ENCODE peak calls at places on chromosome 13, in six cellular contexts. O, I, T, G, Z and M are unnamed samples.

GRCh38 chr13:20190481-20191310 is 2.0 kb downstream of the GJB2 start:
- DNase-seq in O (no peak), Z (no peak), I (peak), G (no peak), T (peak), M (no peak)

GRCh38 chr13:112072531-112073244 is 5.7 kb downstream of the SOX1 start:
- DNase-seq in G (no peak), T (no peak), Z (no peak), O (peak), I (no peak), M (no peak)

GRCh38 chr13:27355894-27356293 is 68.5 kb upstream of the GTF3A start:
- DNase-seq in I (no peak), G (no peak), T (no peak), Z (no peak), O (no peak), M (no peak)

GRCh38 chr13:20160346-20161274 is at the start of gene GJA3:
- DNase-seq in T (no peak), O (peak), I (peak), Z (no peak), G (peak), M (peak)

GRCh38 chr13:45592758-45593157 is 22.8 kb downstream of the ERICH6B start:
- DNase-seq in I (no peak), G (no peak), T (no peak), Z (no peak), O (no peak), M (no peak)

GRCh38 chr13:20672772-20673171 is 30.7 kb upstream of the IL17D start:
- DNase-seq in T (no peak), Z (peak), O (no peak), I (peak), G (no peak), M (no peak)

GRCh38 chr13:106401081-106401480 is 134.4 kb downstream of the EFNB2 start:
- DNase-seq in G (no peak), Z (no peak), I (no peak), O (no peak), T (no peak), M (no peak)

GRCh38 chr13:26513931-26514330 is 43.6 kb upstream of the WASF3 start:
- DNase-seq in G (no peak), T (no peak), Z (no peak), I (no peak), O (no peak), M (no peak)

GRCh38 chr13:90154311-90154960 is 1193.1 kb upstream of the MIR17HG start:
- DNase-seq in O (no peak), I (no peak), G (no peak), T (no peak), Z (no peak), M (no peak)

GRCh38 chr13:24727731-24728601 is 36.0 kb upstream of the RNF17 start:
- DNase-seq in I (peak), T (peak), G (peak), Z (peak), O (peak), M (peak)

GRCh38 chr13:75316427-75316826 is 165.5 kb downstream of the TBC1D4 start:
- DNase-seq in T (no peak), I (peak), Z (no peak), G (no peak), O (no peak), M (no peak)

GRCh38 chr13:33487575-33488243 is 202.2 kb upstream of the STARD13 start:
- DNase-seq in G (peak), T (peak), Z (no peak), I (peak), O (no peak), M (no peak)

GRCh38 chr13:33761744-33762143 is 56.2 kb upstream of the RFC3 start:
- DNase-seq in O (no peak), G (no peak), Z (peak), I (no peak), T (peak), M (no peak)

GRCh38 chr13:62483774-62484173 is 1068.1 kb upstream of the PCDH20 start:
- DNase-seq in G (no peak), Z (no peak), T (peak), I (peak), O (no peak), M (no peak)

DNA sequence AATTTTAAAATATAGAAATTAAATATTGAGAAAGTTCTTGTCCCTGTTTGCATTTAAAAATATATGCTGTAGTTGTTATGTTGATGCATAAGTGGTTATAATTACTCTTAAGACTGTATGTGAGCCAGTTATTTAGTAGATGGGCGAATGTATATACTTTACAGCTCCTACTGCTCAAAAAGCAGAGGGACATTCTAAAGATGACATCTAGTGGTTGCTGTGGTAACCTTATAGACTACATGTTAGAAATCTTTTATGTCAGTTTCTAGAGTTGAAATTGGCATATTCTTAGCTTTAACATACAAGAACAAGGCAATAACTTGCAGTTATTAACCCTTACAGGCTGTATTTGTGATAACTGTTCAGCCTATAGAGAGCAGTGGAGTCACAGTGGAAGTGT is 160.5 kb downstream of the OLFM4 start:
- DNase-seq in O (no peak), T (no peak), I (no peak), G (no peak), Z (no peak), M (no peak)
- TF ChIP-seq CTCF in O (no peak), T (no peak), I (no peak), G (no peak), Z (no peak), M (peak)

GRCh38 chr13:109123971-109124370 is 494.6 kb downstream of the MYO16 start:
- DNase-seq in T (no peak), Z (no peak), I (no peak), G (no peak), O (no peak), M (no peak)
- TF ChIP-seq CTCF in T (no peak), Z (no peak), I (no peak), G (no peak), O (no peak), M (no peak)

GRCh38 chr13:44437356-44438233 is 64.0 kb downstream of the SERP2 start:
- DNase-seq in I (peak), G (no peak), Z (no peak), O (no peak), T (peak), M (no peak)
- TF ChIP-seq CTCF in I (peak), G (no peak), Z (peak), O (no peak), T (peak), M (peak)

GRCh38 chr13:96020941-96021340 is 32.3 kb downstream of the UGGT2 start:
- DNase-seq in T (no peak), G (no peak), Z (no peak), I (no peak), O (no peak), M (no peak)

GRCh38 chr13:96025283-96025682 is 27.9 kb downstream of the UGGT2 start:
- DNase-seq in I (no peak), T (no peak), G (no peak), Z (no peak), O (no peak), M (no peak)

GRCh38 chr13:96018135-96018534 is 35.1 kb downstream of the UGGT2 start:
- DNase-seq in O (no peak), G (no peak), T (no peak), I (no peak), Z (no peak), M (no peak)

GRCh38 chr13:96020155-96020575 is 33.0 kb downstream of the UGGT2 start:
- DNase-seq in Z (peak), G (peak), O (peak), T (peak), I (peak), M (no peak)
- TF ChIP-seq CTCF in Z (peak), G (peak), O (peak), T (peak), I (peak), M (peak)

DNA sequence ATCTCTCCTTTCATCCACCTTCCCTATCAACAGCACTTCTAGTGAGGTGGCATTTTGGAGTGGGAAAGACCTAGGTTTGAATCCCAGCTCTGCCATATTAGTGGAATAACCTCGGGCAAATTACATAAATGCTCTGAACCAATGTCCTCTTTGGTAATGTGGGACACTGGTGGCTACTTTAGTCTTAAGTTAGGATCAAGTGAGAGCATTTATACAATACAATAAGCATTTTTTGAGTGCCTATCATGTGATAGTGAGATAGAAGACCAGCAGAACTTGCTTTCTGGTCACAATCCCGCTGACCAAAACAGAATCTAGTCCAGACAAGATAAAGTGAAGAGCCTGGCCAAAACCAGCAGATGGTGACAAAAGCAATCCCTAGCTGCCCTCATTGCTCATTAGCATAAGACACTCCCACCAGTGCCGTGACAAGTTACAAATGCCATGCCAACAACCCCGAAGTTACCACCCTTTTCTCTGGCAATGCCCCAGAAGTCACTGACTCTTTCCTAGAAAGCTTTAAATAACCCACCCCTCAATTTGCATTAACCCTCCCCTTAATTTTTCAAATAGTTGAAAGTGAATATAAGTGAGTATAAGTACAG is 28.8 kb upstream of the KPNA3 start:
- DNase-seq in I (no peak), G (no peak), O (no peak), Z (no peak), T (no peak), M (no peak)
- TF ChIP-seq CTCF in I (no peak), G (no peak), O (no peak), Z (no peak), T (no peak), M (peak)

GRCh38 chr13:54185101-54185500 is 1156.5 kb downstream of the OLFM4 start:
- DNase-seq in T (no peak), G (no peak), Z (no peak), I (no peak), O (no peak), M (no peak)

GRCh38 chr13:54183728-54184127 is 1155.1 kb downstream of the OLFM4 start:
- DNase-seq in I (no peak), Z (no peak), T (no peak), O (no peak), G (no peak), M (no peak)

GRCh38 chr13:54184576-54184975 is 1156.0 kb downstream of the OLFM4 start:
- DNase-seq in T (no peak), I (no peak), O (no peak), Z (no peak), G (no peak), M (no peak)

GRCh38 chr13:54187461-54187860 is 1158.8 kb downstream of the OLFM4 start:
- DNase-seq in Z (no peak), T (no peak), O (no peak), I (no peak), G (no peak), M (no peak)

DNA sequence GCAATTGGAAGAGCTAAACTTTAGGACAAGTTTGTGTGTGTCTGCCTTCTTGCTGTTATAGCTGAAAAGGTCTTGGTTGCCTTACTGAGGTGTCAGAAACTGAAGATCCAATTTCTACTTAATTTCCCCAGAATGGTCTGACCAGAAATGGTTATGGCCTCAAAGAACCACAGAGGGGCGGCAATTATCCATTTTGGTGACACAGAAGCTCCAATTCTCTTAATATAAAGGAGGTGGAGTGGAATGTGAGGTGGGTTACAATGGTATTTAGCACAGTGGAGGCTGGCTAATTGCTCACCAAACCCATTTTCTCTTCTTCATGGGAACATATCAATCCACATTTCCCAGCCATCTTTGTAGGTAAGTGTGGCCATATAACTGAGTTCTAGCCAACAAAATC is 1157.2 kb downstream of the OLFM4 start:
- DNase-seq in G (peak), I (no peak), O (peak), T (no peak), Z (peak), M (no peak)
- TF ChIP-seq CTCF in G (peak), I (no peak), O (no peak), T (no peak), Z (no peak), M (no peak)

GRCh38 chr13:39777527-39778061 is 122.1 kb downstream of the COG6 start:
- DNase-seq in T (peak), Z (no peak), I (peak), O (no peak), G (peak), M (no peak)
- TF ChIP-seq CTCF in T (peak), Z (no peak), I (peak), O (no peak), G (peak), M (peak)

GRCh38 chr13:102091231-102091630 is 310.6 kb downstream of the FGF14 start:
- DNase-seq in G (no peak), Z (no peak), I (no peak), T (peak), O (peak), M (no peak)
- TF ChIP-seq CTCF in G (no peak), Z (no peak), I (no peak), T (peak), O (peak), M (peak)

GRCh38 chr13:108342369-108343289 is 73.1 kb downstream of the TNFSF13B start:
- DNase-seq in I (peak), Z (no peak), G (peak), T (peak), O (no peak), M (no peak)
- TF ChIP-seq CTCF in I (peak), Z (no peak), G (peak), T (peak), O (no peak), M (peak)